ENCODE peak calls at places on chromosomes 7 and 10, in five cellular contexts. E is aorta, M is heart left ventricle, Z is NCI-H345, P is NCI-H1105. B is an unnamed sample.

GRCh38 chr10:86678999-86679792 is 10.9 kb downstream of the LDB3 start:
- DNase-seq in E (peak; percentile 69), M (no peak), Z (no peak), P (no peak), B (no peak)

GRCh38 chr10:72106154-72106849 is 18.0 kb upstream of the SPOCK2 start:
- DNase-seq in E (no peak), M (no peak), Z (no peak), P (no peak), B (no peak)

GRCh38 chr7:4650471-4651047 is 31.5 kb upstream of the FOXK1 start:
- DNase-seq in E (peak; percentile 78), M (peak; percentile 51), Z (no peak), P (no peak), B (peak; percentile 46)

GRCh38 chr10:45625879-45626278 is 46.7 kb downstream of the ZFAND4 start:
- DNase-seq in E (no peak), M (no peak), Z (no peak), P (no peak), B (peak; percentile 39)

GRCh38 chr7:34087892-34088891 is 182.9 kb downstream of the BMPER start:
- DNase-seq in E (no peak), M (no peak), Z (no peak), P (no peak), B (peak; percentile 16)

GRCh38 chr7:98240961-98241673 is 10.9 kb downstream of the TECPR1 start:
- DNase-seq in E (peak; percentile 75), M (no peak), Z (no peak), P (no peak), B (peak; percentile 37)

GRCh38 chr7:134515569-134516468 is 11.5 kb upstream of the AKR1B10 start:
- DNase-seq in E (no peak), M (no peak), Z (no peak), P (no peak), B (no peak)

GRCh38 chr10:103397191-103397825 is 882 bp downstream of the PDCD11 start:
- DNase-seq in E (no peak), M (no peak), Z (no peak), P (no peak), B (no peak)

GRCh38 chr10:88616250-88616977 is 29.9 kb downstream of the LIPJ start:
- DNase-seq in E (no peak), M (peak; percentile 44), Z (no peak), P (no peak), B (peak; percentile 52)

GRCh38 chr7:6116216-6116615 is 85.0 kb downstream of the ANKRD61 start:
- DNase-seq in E (no peak), M (no peak), Z (no peak), P (no peak), B (no peak)

GRCh38 chr10:6383099-6383812 is 180.5 kb downstream of the PFKFB3 start:
- DNase-seq in E (no peak), M (no peak), Z (no peak), P (no peak), B (peak; percentile 43)

GRCh38 chr10:103053659-103054581 is 135.8 kb downstream of the CNNM2 start:
- DNase-seq in E (peak; percentile 88), M (peak; percentile 65), Z (no peak), P (no peak), B (peak; percentile 93)

GRCh38 chr7:151925446-151926335 is 30.6 kb upstream of the GALNTL5 start:
- DNase-seq in E (no peak), M (peak; percentile 76), Z (peak; percentile 90), P (no peak), B (peak; percentile 63)

GRCh38 chr10:132185601-132186487 is 904 bp upstream of the DPYSL4 start:
- DNase-seq in E (no peak), M (no peak), Z (peak; percentile 53), P (no peak), B (peak; percentile 45)

GRCh38 chr7:74452748-74453320 is 872 bp upstream of the GTF2IRD1 start:
- DNase-seq in E (no peak), M (no peak), Z (no peak), P (no peak), B (peak; percentile 94)

GRCh38 chr7:117324940-117325339 is 2.1 kb upstream of the WNT2 start:
- DNase-seq in E (no peak), M (no peak), Z (no peak), P (no peak), B (no peak)

GRCh38 chr10:101995451-101996063 is 60.4 kb downstream of the ARMH3 start:
- DNase-seq in E (no peak), M (no peak), Z (no peak), P (no peak), B (no peak)

GRCh38 chr7:24902276-24902675 is 77.7 kb downstream of the OSBPL3 start:
- DNase-seq in E (no peak), M (no peak), Z (no peak), P (no peak), B (no peak)

GRCh38 chr7:71787513-71787912 is 624.6 kb downstream of the CALN1 start:
- DNase-seq in E (no peak), M (no peak), Z (no peak), P (no peak), B (no peak)

GRCh38 chr10:97328646-97329453 is 5.7 kb downstream of the FRAT2 start:
- DNase-seq in E (no peak), M (no peak), Z (peak; percentile 37), P (no peak), B (no peak)

GRCh38 chr10:57786331-57786730 is 481.4 kb downstream of the IPMK start:
- DNase-seq in E (no peak), M (no peak), Z (no peak), P (no peak), B (no peak)

GRCh38 chr7:27478104-27478503 is 184.6 kb downstream of the HIBADH start:
- DNase-seq in E (no peak), M (no peak), Z (no peak), P (no peak), B (no peak)